ENCODE peak calls at places on chromosomes 2 and 18, in five cellular contexts. X is AG10803, O is tibial artery, V is pancreas, Z is OCI-LY7. N is an unnamed sample.

GRCh38 chr2:236715511-236715961 is 145.9 kb downstream of the ACKR3 start:
- DNase-seq in Z (no peak), V (no peak), X (peak), O (peak), N (no peak)

GRCh38 chr2:196274387-196274809 is 103.0 kb upstream of the STK17B start:
- DNase-seq in O (peak), V (no peak), X (peak), Z (peak), N (peak)

GRCh38 chr2:11583840-11584529 is 50.1 kb downstream of the GREB1 start:
- DNase-seq in V (peak), Z (peak), X (peak), O (peak), N (peak)

GRCh38 chr2:176284451-176285049 is 15.3 kb downstream of the MTX2 start:
- DNase-seq in X (peak), O (no peak), V (no peak), Z (no peak), N (no peak)

GRCh38 chr2:9778012-9778411 is 65.3 kb upstream of the TAF1B start:
- DNase-seq in X (no peak), Z (peak), V (no peak), O (no peak), N (no peak)

GRCh38 chr2:216971632-216972031 is 111.8 kb upstream of the TNP1 start:
- DNase-seq in X (no peak), Z (no peak), O (peak), V (no peak), N (no peak)

GRCh38 chr2:200944467-200945394 is 18.7 kb downstream of the ORC2 start:
- DNase-seq in X (peak), Z (no peak), O (no peak), V (no peak), N (no peak)

GRCh38 chr2:223587301-223587700 is 14.9 kb downstream of the SCG2 start:
- DNase-seq in X (no peak), O (no peak), Z (no peak), V (no peak), N (no peak)

GRCh38 chr18:63320690-63321265 is 1.2 kb upstream of the BCL2 start:
- DNase-seq in X (no peak), V (peak), O (peak), Z (peak), N (peak)

GRCh38 chr2:111919794-111920608 is 21.6 kb downstream of the MERTK start:
- DNase-seq in O (peak), Z (no peak), X (no peak), V (peak), N (no peak)

GRCh38 chr18:62763101-62763521 is 47.8 kb downstream of the PHLPP1 start:
- DNase-seq in X (no peak), V (no peak), O (no peak), Z (no peak), N (no peak)

GRCh38 chr2:29880084-29880483 is 41.3 kb downstream of the ALK start:
- DNase-seq in V (no peak), O (no peak), Z (no peak), X (no peak), N (no peak)

GRCh38 chr2:17373041-17373440 is 145.2 kb downstream of the RAD51AP2 start:
- DNase-seq in Z (no peak), V (no peak), X (peak), O (no peak), N (no peak)

GRCh38 chr2:34215174-34215573 is 616.1 kb upstream of the FAM98A start:
- DNase-seq in Z (no peak), V (no peak), X (no peak), O (no peak), N (no peak)

GRCh38 chr2:227335713-227336112 is 10.7 kb downstream of the MFF start:
- DNase-seq in X (no peak), Z (no peak), O (no peak), V (no peak), N (no peak)

GRCh38 chr18:21897811-21898210 is 157.2 kb downstream of the MIB1 start:
- DNase-seq in O (peak), Z (peak), X (peak), V (peak), N (peak)

GRCh38 chr2:164620873-164621760 is at the start of gene GRB14:
- DNase-seq in Z (no peak), X (peak), V (peak), O (no peak), N (no peak)

GRCh38 chr2:138512672-138513071 is 11.1 kb downstream of the SPOPL start:
- DNase-seq in Z (no peak), X (no peak), O (no peak), V (no peak), N (no peak)

GRCh38 chr2:181784556-181784955 is 104.2 kb upstream of the NEUROD1 start:
- DNase-seq in Z (no peak), X (peak), O (no peak), V (no peak), N (no peak)

GRCh38 chr2:160225722-160226121 is 25.6 kb upstream of the ITGB6 start:
- DNase-seq in X (no peak), V (peak), Z (no peak), O (no peak), N (no peak)

GRCh38 chr2:23380562-23381065 is 4.4 kb upstream of the KLHL29 start:
- DNase-seq in X (no peak), O (no peak), Z (peak), V (no peak), N (peak)

GRCh38 chr2:109718139-109718538 is 76.0 kb upstream of the RGPD5 start:
- DNase-seq in V (no peak), Z (no peak), O (no peak), X (no peak), N (no peak)

GRCh38 chr2:164186596-164186995 is 434.7 kb downstream of the GRB14 start:
- DNase-seq in Z (no peak), V (no peak), X (no peak), O (no peak), N (no peak)

DNA sequence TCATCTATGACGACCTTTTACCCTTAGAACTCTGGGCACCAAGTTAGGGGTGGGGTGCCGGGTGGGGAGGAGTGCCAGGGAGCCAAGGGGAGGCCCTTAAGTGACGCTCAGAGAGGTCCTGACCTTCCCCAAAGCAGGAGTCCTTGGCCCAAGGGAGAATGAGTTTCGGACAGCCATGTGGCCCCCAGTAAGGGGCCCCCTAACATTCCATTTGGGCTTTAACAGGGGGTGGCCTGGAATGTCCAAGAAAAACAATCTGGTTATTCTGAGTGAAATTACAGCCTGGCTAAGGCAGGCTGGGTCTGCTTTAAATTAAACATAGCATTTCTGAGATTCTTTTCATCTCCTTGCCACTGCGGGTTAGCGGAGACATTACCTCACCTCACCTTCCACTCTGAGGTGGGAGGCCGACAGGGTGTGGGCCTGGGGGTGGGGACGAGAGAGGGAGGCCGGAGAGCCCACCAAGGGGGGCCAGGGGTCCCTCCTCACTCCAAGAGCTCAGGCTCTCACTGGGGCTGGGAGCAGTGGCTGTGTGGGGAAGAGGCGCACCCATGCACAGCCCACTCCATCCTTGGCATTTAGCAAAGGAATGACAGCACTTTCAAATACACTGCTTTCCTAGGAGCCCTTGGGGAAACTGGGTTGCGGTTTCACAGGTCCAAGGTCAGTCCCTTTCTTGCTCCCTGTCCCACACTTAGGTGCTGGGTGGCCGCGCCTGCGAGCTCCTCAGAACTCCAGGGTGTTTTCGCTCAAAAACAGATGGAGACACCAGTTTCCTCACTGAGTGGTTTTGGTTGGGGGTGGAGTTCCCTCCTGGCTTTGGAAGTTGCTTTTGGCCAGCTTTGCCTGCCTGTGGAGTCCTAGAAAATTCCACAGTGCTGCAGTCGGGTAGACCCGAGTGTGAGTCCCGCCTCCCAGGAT is 107.4 kb downstream of the POLR1A start:
- DNase-seq in Z (no peak), X (peak), O (peak), V (no peak), N (no peak)
- H3K4me3 ChIP-seq in Z (no peak), X (peak), O (peak), V (no peak), N (no peak)

GRCh38 chr2:190159453-190159852 is 96.9 kb upstream of the MSTN start:
- DNase-seq in O (peak), X (peak), Z (no peak), V (no peak), N (no peak)
- H3K4me3 ChIP-seq in O (no peak), X (no peak), Z (no peak), V (no peak), N (no peak)

DNA sequence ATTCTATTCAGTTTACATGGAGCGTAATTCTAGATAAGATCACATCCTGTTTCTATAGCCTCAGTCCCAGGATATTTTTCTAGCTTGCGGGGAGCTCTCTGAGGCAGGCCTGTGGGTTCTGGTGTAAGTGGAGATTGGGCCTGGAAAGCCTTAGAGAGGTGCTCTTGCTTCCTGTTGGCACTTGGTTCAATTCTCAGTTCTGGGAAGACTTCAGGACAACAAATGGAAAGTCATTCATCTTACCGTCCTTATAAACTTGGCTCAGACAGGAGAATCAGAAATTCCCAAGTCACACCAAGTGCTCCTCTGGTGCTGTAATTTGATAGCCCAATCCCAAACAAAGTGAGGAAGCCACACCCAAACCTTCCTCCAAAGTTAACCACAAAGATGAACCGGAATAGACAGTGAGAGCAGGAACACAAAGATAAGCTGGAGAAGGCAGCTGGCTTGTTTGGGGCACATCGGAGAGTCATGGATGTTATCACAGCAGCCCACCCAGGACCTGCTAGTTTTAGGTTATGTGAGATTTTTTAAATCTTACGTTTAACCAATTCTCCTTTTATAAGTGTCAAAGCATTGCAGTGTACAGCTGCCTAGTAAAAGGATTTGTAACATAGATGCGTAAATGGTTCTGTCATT is 144.3 kb upstream of the MAP3K20 start:
- DNase-seq in O (no peak), Z (no peak), X (no peak), V (no peak), N (no peak)
- H3K4me3 ChIP-seq in O (peak), Z (no peak), X (no peak), V (no peak), N (no peak)

GRCh38 chr2:63057249-63058148 is 6.9 kb downstream of the OTX1 start:
- DNase-seq in V (no peak), X (no peak), Z (no peak), O (no peak), N (no peak)
- H3K4me3 ChIP-seq in V (no peak), X (no peak), Z (no peak), O (no peak), N (no peak)

GRCh38 chr18:58224425-58224750 is 180.4 kb downstream of the NEDD4L start:
- DNase-seq in Z (no peak), O (no peak), V (no peak), X (no peak), N (no peak)
- H3K4me3 ChIP-seq in Z (no peak), O (no peak), V (peak), X (no peak), N (no peak)

GRCh38 chr18:10456718-10457499 is 2.5 kb downstream of the APCDD1 start:
- DNase-seq in O (no peak), V (no peak), Z (no peak), X (no peak), N (no peak)
- H3K4me3 ChIP-seq in O (no peak), V (peak), Z (no peak), X (no peak), N (no peak)